ENCODE peak calls at places on chromosomes 7 and 10, in ten cellular contexts. Q, F, O, M, S, B, I, R, D and Y are unnamed samples. For H3K36me3, the result is how much of the 10 kb centered on the place peaks cover.

GRCh38 chr7:44277851-44278250 is 47.5 kb downstream of the CAMK2B start:
- DNase-seq in O (peak), B (no peak), I (peak), M (peak), Q (peak), R (no peak), S (no peak), D (no peak), F (peak), Y (peak)

GRCh38 chr10:24556746-24557742 is 166.6 kb downstream of the ARHGAP21 start:
- DNase-seq in M (no peak), Q (no peak), B (no peak), O (no peak), S (no peak), F (peak), R (peak), D (peak), I (peak), Y (no peak)

GRCh38 chr10:132493246-132493755 is 44.3 kb upstream of the INPP5A start:
- DNase-seq in O (peak), M (peak), F (no peak), R (no peak), B (no peak), I (peak), S (no peak), D (no peak), Q (peak), Y (peak)

GRCh38 chr10:101495324-101495925 is 92.6 kb downstream of the POLL start:
- DNase-seq in B (no peak), I (no peak), F (peak), R (peak), D (no peak), O (no peak), S (no peak), M (no peak), Q (no peak), Y (no peak)

GRCh38 chr7:143901360-143901709 is 641 bp downstream of the TCAF1 start:
- DNase-seq in B (no peak), R (no peak), I (peak), Q (peak), M (peak), F (peak), S (peak), O (peak), D (peak), Y (peak)

GRCh38 chr7:24854866-24855265 is 97.6 kb upstream of the GSDME start:
- DNase-seq in F (peak), M (no peak), I (no peak), B (no peak), R (no peak), D (no peak), O (no peak), S (no peak), Q (no peak), Y (no peak)

GRCh38 chr10:114995468-114995867 is 57.5 kb downstream of the TRUB1 start:
- DNase-seq in R (no peak), S (no peak), M (no peak), D (no peak), O (no peak), B (no peak), I (no peak), F (peak), Q (no peak), Y (no peak)

GRCh38 chr7:96414931-96415292 is 93.0 kb upstream of the SLC25A13 start:
- DNase-seq in O (no peak), B (no peak), Q (no peak), I (peak), D (peak), M (peak), F (peak), S (no peak), R (peak), Y (no peak)

GRCh38 chr7:132815696-132816334 is 239.5 kb upstream of the PLXNA4 start:
- DNase-seq in D (no peak), M (no peak), F (peak), B (no peak), R (no peak), S (no peak), I (no peak), O (no peak), Q (no peak), Y (no peak)

GRCh38 chr7:85070967-85071628 is 115.8 kb downstream of the SEMA3D start:
- DNase-seq in D (no peak), O (no peak), B (no peak), R (no peak), F (peak), M (no peak), Q (no peak), I (no peak), S (no peak), Y (no peak)

GRCh38 chr7:22572937-22573336 is 72.9 kb upstream of the STEAP1B start:
- DNase-seq in I (no peak), Q (no peak), M (no peak), D (no peak), O (no peak), S (no peak), B (no peak), R (no peak), F (peak), Y (no peak)

GRCh38 chr10:13587367-13587766 is 602 bp downstream of the PRPF18 start:
- DNase-seq in Q (no peak), M (peak), O (peak), S (no peak), D (peak), I (no peak), R (no peak), B (no peak), F (no peak), Y (no peak)

GRCh38 chr7:155818154-155818819 is 6.0 kb upstream of the SHH start:
- DNase-seq in R (no peak), O (no peak), S (peak), Q (no peak), M (peak), F (no peak), B (no peak), D (peak), I (no peak), Y (peak)

GRCh38 chr10:803041-803741 is 113.7 kb upstream of the DIP2C start:
- DNase-seq in I (no peak), S (no peak), Q (no peak), D (no peak), B (no peak), M (no peak), F (no peak), O (peak), R (no peak), Y (no peak)

GRCh38 chr7:134454277-134454676 is 4.6 kb downstream of the AKR1B1 start:
- DNase-seq in M (no peak), R (no peak), D (no peak), S (no peak), F (peak), O (no peak), B (no peak), Q (no peak), I (no peak), Y (no peak)

GRCh38 chr7:104272767-104273384 is 55.5 kb upstream of the LHFPL3 start:
- DNase-seq in S (no peak), B (no peak), I (no peak), F (peak), O (no peak), Q (no peak), R (peak), M (no peak), D (peak), Y (no peak)

GRCh38 chr10:11830836-11831519 is 7.8 kb downstream of the PROSER2 start:
- DNase-seq in B (no peak), S (peak), D (no peak), R (no peak), Q (no peak), I (peak), F (no peak), O (no peak), M (no peak), Y (no peak)

GRCh38 chr7:26413007-26413691 is 121.5 kb downstream of the SNX10 start:
- DNase-seq in B (no peak), Q (no peak), R (no peak), S (no peak), I (no peak), M (no peak), F (no peak), O (no peak), D (no peak), Y (no peak)

GRCh38 chr10:86284355-86285105 is 82.1 kb downstream of the GRID1 start:
- DNase-seq in D (no peak), B (no peak), F (no peak), R (no peak), O (no peak), I (no peak), S (peak), Q (no peak), M (no peak), Y (no peak)

GRCh38 chr7:114412548-114412947 is 2.1 kb upstream of the FOXP2 start:
- DNase-seq in R (no peak), O (no peak), F (no peak), I (no peak), S (no peak), B (no peak), Q (no peak), M (no peak), D (no peak), Y (no peak)

GRCh38 chr7:111108526-111108925 is 17.6 kb downstream of the LRRN3 start:
- DNase-seq in F (peak), O (no peak), B (no peak), Q (no peak), D (no peak), R (no peak), M (no peak), S (no peak), I (no peak), Y (no peak)

GRCh38 chr7:140674899-140675701 is 2.4 kb downstream of the ADCK2 start:
- DNase-seq in S (no peak), D (peak), B (no peak), R (peak), M (no peak), Q (no peak), I (peak), O (peak), F (peak), Y (no peak)

GRCh38 chr7:140674356-140674800 is 1.6 kb downstream of the ADCK2 start:
- DNase-seq in I (peak), F (no peak), Q (no peak), B (no peak), R (no peak), M (no peak), O (peak), S (peak), D (no peak), Y (no peak)

GRCh38 chr7:140677496-140677895 is 4.8 kb downstream of the ADCK2 start:
- DNase-seq in S (no peak), B (no peak), F (no peak), D (no peak), I (no peak), O (no peak), Q (no peak), M (no peak), R (no peak), Y (no peak)

GRCh38 chr7:140676303-140676702 is 3.6 kb downstream of the ADCK2 start:
- DNase-seq in R (no peak), B (no peak), F (no peak), I (no peak), O (no peak), M (no peak), D (no peak), Q (no peak), S (no peak), Y (no peak)

DNA sequence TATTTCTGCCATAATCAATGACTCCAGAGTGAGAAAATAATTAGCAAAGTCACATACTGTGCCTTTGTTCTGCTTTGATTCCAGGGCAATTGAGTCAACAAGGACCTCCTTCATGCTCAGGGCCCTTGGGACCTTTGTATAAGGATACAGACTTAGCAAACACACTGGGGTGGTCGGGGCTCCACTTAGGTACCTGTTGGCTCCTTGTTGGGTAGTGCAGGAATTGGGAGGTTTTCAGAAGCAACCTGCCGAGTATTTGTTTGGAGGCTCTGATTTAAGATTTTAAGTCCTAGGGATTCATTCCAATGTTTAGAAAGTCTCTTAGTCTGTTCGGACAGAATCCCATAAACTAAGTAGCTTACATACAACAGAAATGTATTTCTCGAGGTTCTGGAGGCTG is 3.0 kb downstream of the ADCK2 start:
- DNase-seq in S (no peak), R (no peak), M (no peak), O (no peak), D (no peak), Q (no peak), B (no peak), I (no peak), F (no peak), Y (no peak)
- H3K4me3 ChIP-seq in S (no peak), R (no peak), M (no peak), O (no peak), D (no peak), Q (no peak), B (no peak), I (no peak), F (no peak), Y (no peak)

GRCh38 chr10:88212069-88212468 is 348.6 kb downstream of the PTEN start:
- DNase-seq in I (no peak), O (no peak), M (no peak), B (no peak), F (no peak), R (no peak), Q (no peak), D (no peak), S (no peak), Y (no peak)

GRCh38 chr10:88213206-88213605 is 349.8 kb downstream of the PTEN start:
- DNase-seq in R (no peak), B (no peak), S (no peak), M (no peak), F (no peak), Q (no peak), D (no peak), O (no peak), I (no peak), Y (no peak)

GRCh38 chr10:88209837-88210552 is 346.6 kb downstream of the PTEN start:
- DNase-seq in S (no peak), M (no peak), Q (no peak), O (no peak), I (no peak), F (peak), D (no peak), R (no peak), B (no peak), Y (no peak)

GRCh38 chr10:88209231-88209630 is 345.8 kb downstream of the PTEN start:
- DNase-seq in I (no peak), S (no peak), D (no peak), O (no peak), M (no peak), F (no peak), Q (no peak), R (no peak), B (no peak), Y (no peak)

GRCh38 chr10:88211230-88211629 is 347.8 kb downstream of the PTEN start:
- DNase-seq in I (no peak), M (no peak), S (no peak), Q (no peak), D (no peak), B (no peak), F (no peak), R (no peak), O (no peak), Y (no peak)
- TF ChIP-seq POLR2A in I (no peak), M (no peak), S (no peak), Q (no peak), D (no peak), B (no peak), F (no peak), R (no peak), O (no peak), Y (no peak)

GRCh38 chr10:73786512-73786885 is 1.1 kb downstream of the ZSWIM8 start:
- DNase-seq in B (no peak), R (no peak), O (no peak), Q (no peak), F (no peak), S (no peak), M (no peak), I (no peak), D (no peak), Y (no peak)

GRCh38 chr10:73790886-73791625 is 5.7 kb downstream of the ZSWIM8 start:
- DNase-seq in M (no peak), S (no peak), R (no peak), Q (no peak), I (no peak), O (no peak), F (no peak), B (no peak), D (no peak), Y (no peak)

GRCh38 chr10:73791871-73792400 is 6.5 kb downstream of the ZSWIM8 start:
- DNase-seq in Q (no peak), B (no peak), O (no peak), F (no peak), S (no peak), M (no peak), R (no peak), I (no peak), D (no peak), Y (no peak)

GRCh38 chr10:73788864-73789658 is 3.7 kb downstream of the ZSWIM8 start:
- DNase-seq in F (no peak), S (no peak), D (no peak), O (no peak), M (no peak), R (no peak), I (no peak), B (no peak), Q (no peak), Y (no peak)

GRCh38 chr10:73789659-73790055 is 4.3 kb downstream of the ZSWIM8 start:
- DNase-seq in D (no peak), R (no peak), I (no peak), F (no peak), B (no peak), Q (no peak), M (no peak), S (no peak), O (no peak), Y (no peak)
- H3K36me3 ChIP-seq in D (under half), R (under half), I (under half), F (half or more), B (half or more), Q (under half), M (half or more), S (half or more), O (under half), Y (under half)

GRCh38 chr10:71344916-71345557 is 26.0 kb downstream of the SLC29A3 start:
- DNase-seq in S (no peak), M (no peak), O (no peak), Q (no peak), F (no peak), B (no peak), I (no peak), R (no peak), D (no peak), Y (no peak)
- H3K4me3 ChIP-seq in S (no peak), M (no peak), O (no peak), Q (no peak), F (no peak), B (no peak), I (no peak), R (no peak), D (no peak), Y (no peak)